ENCODE peak calls at places on chromosome X, in five cellular contexts. N is H9, L is IMR-90, W is neuronal stem cell, G is H1. C is an unnamed sample.

GRCh38 chrX:42188730-42189129 is 265.4 kb upstream of the CASK start:
- DNase-seq in N (no peak), L (no peak), W (no peak), G (no peak), C (no peak)

GRCh38 chrX:99654188-99654587 is 755.9 kb downstream of the PCDH19 start:
- DNase-seq in N (no peak), L (no peak), W (no peak), G (no peak), C (no peak)

GRCh38 chrX:41922125-41922521 is 1.2 kb downstream of the CASK start:
- DNase-seq in N (no peak), L (peak; percentile 27), W (no peak), G (no peak), C (peak; percentile 52)

GRCh38 chrX:72062890-72063289 is 68.8 kb downstream of the RTL5 start:
- DNase-seq in N (no peak), L (no peak), W (no peak), G (no peak), C (no peak)

GRCh38 chrX:23503835-23504539 is 163.3 kb upstream of the PRDX4 start:
- DNase-seq in N (peak; percentile 78), L (peak; percentile 66), W (no peak), G (no peak), C (peak; percentile 19)

GRCh38 chrX:23667239-23668177 is at the start of gene PRDX4:
- DNase-seq in N (peak; percentile 91), L (peak; percentile 84), W (peak; percentile 68), G (peak; percentile 78), C (peak; percentile 87)

GRCh38 chrX:106286053-106286650 is 118.0 kb downstream of the PWWP3B start:
- DNase-seq in N (no peak), L (no peak), W (no peak), G (no peak), C (peak; percentile 36)

GRCh38 chrX:154321624-154322023 is 26.0 kb downstream of the TKTL1 start:
- DNase-seq in N (no peak), L (no peak), W (no peak), G (no peak), C (no peak)

GRCh38 chrX:38172596-38172995 is 48.1 kb downstream of the SRPX start:
- DNase-seq in N (no peak), L (peak; percentile 9), W (no peak), G (no peak), C (no peak)

GRCh38 chrX:24651783-24652182 is 4.6 kb upstream of the PCYT1B start:
- DNase-seq in N (no peak), L (no peak), W (no peak), G (no peak), C (no peak)

GRCh38 chrX:3184176-3184930 is 143.1 kb downstream of the ARSF start:
- DNase-seq in N (no peak), L (peak; percentile 94), W (no peak), G (no peak), C (peak; percentile 97)

GRCh38 chrX:80550722-80551121 is 130.5 kb downstream of the TENT5D start:
- DNase-seq in N (peak; percentile 67), L (no peak), W (no peak), G (peak; percentile 43), C (no peak)

GRCh38 chrX:43592597-43592996 is 63.5 kb upstream of the MAOA start:
- DNase-seq in N (no peak), L (no peak), W (no peak), G (no peak), C (no peak)

GRCh38 chrX:109856974-109857373 is 123.9 kb upstream of the ACSL4 start:
- DNase-seq in N (no peak), L (peak; percentile 34), W (peak; percentile 9), G (no peak), C (no peak)

GRCh38 chrX:29826651-29827206 is 388.6 kb upstream of the MAGEB2 start:
- DNase-seq in N (no peak), L (peak; percentile 9), W (no peak), G (no peak), C (no peak)

GRCh38 chrX:153668423-153669173 is 5.0 kb downstream of the PNCK start:
- DNase-seq in N (no peak), L (no peak), W (no peak), G (no peak), C (no peak)

GRCh38 chrX:102841706-102842003 is 95.4 kb upstream of the RAB40AL start:
- DNase-seq in N (no peak), L (no peak), W (no peak), G (no peak), C (no peak)
- H4K91ac ChIP-seq in N (no peak overlapping the region), L (no peak overlapping the region), W (no peak overlapping the region), G (no peak overlapping the region), C (no peak overlapping the region)

DNA sequence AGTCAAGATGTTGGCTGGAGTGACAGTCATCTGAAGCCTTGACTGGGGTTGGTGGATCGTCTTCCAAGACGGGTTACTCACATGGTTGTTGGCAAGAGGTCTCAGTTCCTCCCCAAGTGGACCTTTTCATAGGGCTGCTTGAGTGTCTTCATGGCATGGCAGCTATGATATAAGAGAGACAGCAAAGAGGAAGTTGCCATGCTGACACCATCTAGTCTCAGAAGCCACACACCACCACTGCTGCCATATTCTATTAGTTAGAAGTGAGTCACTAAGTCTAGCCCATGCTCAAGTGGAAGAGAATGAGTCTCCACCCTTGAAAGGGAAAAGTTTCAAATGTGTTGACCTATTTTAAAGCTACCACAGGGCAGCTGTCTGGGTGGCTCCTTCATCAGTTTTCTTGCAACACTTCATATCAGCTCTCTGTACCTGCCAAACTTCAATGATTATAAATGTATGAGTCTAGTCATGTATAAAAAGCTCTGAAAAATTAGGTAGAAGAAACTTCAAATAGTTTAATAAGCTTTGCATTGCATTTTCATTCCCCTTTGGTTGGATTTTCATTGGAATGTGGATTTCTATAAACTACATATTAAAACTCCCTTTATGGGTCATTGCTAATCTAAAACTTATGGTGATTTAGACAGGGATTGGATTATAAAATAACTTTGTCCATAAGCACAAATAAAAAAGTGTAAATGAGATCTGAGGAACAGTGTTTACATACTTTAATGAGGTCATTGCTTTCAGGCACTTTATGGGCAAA is 68.0 kb upstream of the ATXN3L start:
- DNase-seq in N (no peak), L (peak; percentile 23), W (no peak), G (no peak), C (peak; percentile 38)
- H4K91ac ChIP-seq in N (no peak overlapping the region), L (peak overlapping the region; percentile 52), W (no peak overlapping the region), G (no peak overlapping the region), C (no peak overlapping the region)

DNA sequence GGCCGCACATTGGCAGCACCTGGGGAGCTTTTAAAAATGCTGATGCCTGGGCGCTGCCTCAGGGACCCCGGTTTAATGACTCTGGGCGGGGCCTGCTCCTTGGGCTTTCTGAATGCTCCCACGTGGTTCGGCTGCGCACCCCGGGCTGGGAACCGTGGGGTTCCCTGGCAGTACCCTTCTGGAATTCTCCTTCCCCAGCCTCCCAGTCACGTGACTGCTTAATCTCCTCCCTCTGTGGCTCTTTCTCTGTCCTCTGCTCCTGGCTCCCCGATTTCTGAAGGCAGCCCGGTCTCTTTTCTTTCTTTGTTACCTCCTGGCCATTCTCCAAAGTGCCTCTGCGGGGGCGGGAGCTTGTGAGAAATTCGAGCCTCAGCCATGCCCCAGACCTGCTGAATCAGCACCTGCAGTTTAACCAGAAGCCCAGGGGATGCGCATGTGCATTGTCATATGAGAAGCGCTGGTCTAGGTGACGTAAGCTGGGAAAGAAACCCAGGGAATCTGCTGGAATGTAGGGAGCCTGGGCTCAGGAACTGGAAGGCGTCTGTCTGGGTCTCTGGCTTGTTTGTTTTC is 16.6 kb downstream of the CLCN4 start:
- DNase-seq in N (peak; percentile 77), L (peak; percentile 89), W (peak; percentile 81), G (peak; percentile 60), C (peak; percentile 96)
- H4K91ac ChIP-seq in N (no peak overlapping the region), L (peak overlapping the region; percentile 75), W (no peak overlapping the region), G (no peak overlapping the region), C (no peak overlapping the region)

GRCh38 chrX:45479196-45479834 is 278.6 kb upstream of the DIPK2B start:
- DNase-seq in N (no peak), L (peak; percentile 93), W (no peak), G (no peak), C (peak; percentile 86)
- H4K91ac ChIP-seq in N (no peak overlapping the region), L (peak overlapping the region; percentile 53), W (no peak overlapping the region), G (no peak overlapping the region), C (no peak overlapping the region)

GRCh38 chrX:120036704-120037103 is 40.8 kb downstream of the RHOXF2B start:
- DNase-seq in N (no peak), L (no peak), W (no peak), G (no peak), C (no peak)
- H4K91ac ChIP-seq in N (no peak overlapping the region), L (no peak overlapping the region), W (no peak overlapping the region), G (no peak overlapping the region), C (no peak overlapping the region)

GRCh38 chrX:39669668-39670067 is 428.1 kb downstream of the BCOR start:
- DNase-seq in N (no peak), L (no peak), W (no peak), G (no peak), C (no peak)
- H4K91ac ChIP-seq in N (no peak overlapping the region), L (no peak overlapping the region), W (no peak overlapping the region), G (no peak overlapping the region), C (no peak overlapping the region)

DNA sequence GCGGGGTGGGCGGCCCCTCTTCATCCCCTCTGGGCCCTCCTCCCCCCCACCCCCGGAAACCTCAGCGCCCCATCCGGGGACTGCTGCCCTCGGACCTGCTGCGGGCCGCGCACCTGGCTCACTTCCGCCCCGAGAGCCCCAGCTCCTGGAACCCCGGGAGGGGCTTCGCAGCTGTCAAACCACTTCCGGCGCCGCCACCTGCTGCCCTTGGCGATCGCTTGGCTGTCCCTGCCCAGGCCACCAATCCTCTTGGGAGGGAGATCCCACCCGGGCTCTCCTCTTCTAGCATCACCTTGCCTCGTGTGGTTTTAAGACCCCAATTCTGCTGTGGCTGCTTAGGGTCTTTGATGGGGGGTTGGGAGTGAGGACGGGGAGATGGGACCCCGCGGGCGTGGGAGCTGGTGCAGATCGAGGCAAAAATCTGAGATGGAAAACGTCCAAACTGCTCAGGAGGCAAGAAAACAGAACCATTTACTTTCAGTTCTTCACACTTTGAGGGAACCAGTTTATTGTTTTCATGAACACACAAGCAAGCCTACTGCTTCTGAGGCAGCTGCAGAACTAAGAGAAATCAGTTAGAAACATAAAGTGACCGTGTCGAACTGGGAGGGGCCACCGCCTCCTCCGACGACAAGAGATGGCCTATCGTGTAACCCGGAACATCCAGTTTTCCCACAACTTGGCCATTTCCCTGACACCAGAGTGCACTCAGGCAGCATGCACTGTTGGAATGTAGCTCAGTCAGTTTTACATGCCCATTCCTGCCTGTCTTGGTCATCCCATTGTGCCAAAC is 782 bp downstream of the MTMR1 start:
- DNase-seq in N (peak; percentile 68), L (peak; percentile 79), W (no peak), G (peak; percentile 64), C (peak; percentile 79)
- H4K91ac ChIP-seq in N (no peak overlapping the region), L (peak overlapping the region; percentile 6), W (no peak overlapping the region), G (no peak overlapping the region), C (no peak overlapping the region)

DNA sequence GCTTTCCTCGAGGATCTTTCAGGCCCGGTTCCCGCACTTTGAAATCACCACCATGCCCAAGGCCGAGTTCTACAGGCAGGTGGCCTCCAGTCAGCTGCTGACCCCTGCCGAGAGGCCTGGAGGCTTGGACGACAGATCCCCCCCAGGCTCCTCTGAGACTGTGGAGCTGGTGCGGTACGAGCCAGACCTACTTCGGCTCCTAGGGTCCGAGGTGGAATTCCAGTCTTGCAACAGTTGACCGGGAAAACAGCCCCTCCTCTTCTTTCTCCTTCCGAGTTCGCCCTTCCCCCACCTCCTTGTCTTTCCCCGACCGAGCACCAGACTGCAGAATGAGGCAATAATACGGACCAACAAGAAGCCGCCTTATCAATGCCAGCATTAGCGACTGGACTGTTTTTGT is 54.4 kb downstream of the ELF4 start:
- DNase-seq in N (peak; percentile 33), L (no peak), W (no peak), G (no peak), C (no peak)
- H4K91ac ChIP-seq in N (no peak overlapping the region), L (no peak overlapping the region), W (no peak overlapping the region), G (no peak overlapping the region), C (no peak overlapping the region)